ENCODE peak calls at places on chromosomes 13 and 19, in four cellular contexts. W is H7; R is activated naive CD4-positive, alpha-beta T cell treated with anti-CD3 and anti-CD28 coated beads for 36 hours; D is aorta. Y is an unnamed sample.

GRCh38 chr19:16429066-16429758 is 42.6 kb downstream of the EPS15L1 start:
- DNase-seq in W (no peak), R (no peak), D (no peak), Y (no peak)

GRCh38 chr13:93861818-93862217 is 617.7 kb downstream of the DCT start:
- DNase-seq in W (no peak), R (no peak), D (no peak), Y (no peak)

GRCh38 chr13:52599853-52600603 is 42.2 kb upstream of the HNRNPA1L2 start:
- DNase-seq in W (peak; percentile 90), R (peak; percentile 14), D (peak; percentile 81), Y (no peak)

GRCh38 chr19:45764487-45764886 is 4.6 kb downstream of the SIX5 start:
- DNase-seq in W (peak; percentile 84), R (no peak), D (no peak), Y (no peak)

GRCh38 chr19:1649706-1650626 is 2.4 kb downstream of the TCF3 start:
- DNase-seq in W (no peak), R (no peak), D (no peak), Y (no peak)

GRCh38 chr13:73767191-73767741 is 366.9 kb downstream of the KLF12 start:
- DNase-seq in W (peak; percentile 31), R (peak; percentile 23), D (no peak), Y (peak; percentile 46)

GRCh38 chr19:7650148-7650547 is 13.2 kb downstream of the STXBP2 start:
- DNase-seq in W (peak; percentile 36), R (no peak), D (no peak), Y (no peak)

GRCh38 chr13:79869326-79869725 is 388.4 kb downstream of the NDFIP2 start:
- DNase-seq in W (peak; percentile 5), R (no peak), D (no peak), Y (no peak)

GRCh38 chr19:17999685-18000479 is 8.1 kb upstream of the ARRDC2 start:
- DNase-seq in W (peak; percentile 30), R (no peak), D (no peak), Y (no peak)

GRCh38 chr13:93776936-93777335 is 550.3 kb downstream of the GPC6 start:
- DNase-seq in W (no peak), R (no peak), D (no peak), Y (no peak)

GRCh38 chr13:27637289-27637626 is 15.6 kb downstream of the POLR1D start:
- DNase-seq in W (no peak), R (no peak), D (no peak), Y (no peak)

GRCh38 chr19:2503521-2504109 is 27.7 kb downstream of the GADD45B start:
- DNase-seq in W (peak; percentile 70), R (peak; percentile 66), D (no peak), Y (peak; percentile 17)

GRCh38 chr13:112469071-112469745 is 93.1 kb downstream of the SPACA7 start:
- DNase-seq in W (no peak), R (no peak), D (no peak), Y (no peak)

Y was measured in RPMI8226.